ENCODE peak calls at places on chromosome 20, in six cellular contexts. One of them, this sample, is unnamed.

GRCh38 chr20:61577065-61577464 is 325.0 kb downstream of the CDH4 start:
- DNase-seq in body of pancreas: no peak
- DNase-seq in ovary: no peak
- DNase-seq in IMR-90: no peak
- DNase-seq in esophagus squamous epithelium: no peak
- DNase-seq in breast epithelium: no peak
- DNase-seq in this sample: no peak

GRCh38 chr20:2327620-2328555 is 32.1 kb downstream of the TGM3 start:
- DNase-seq in esophagus squamous epithelium: no peak
- DNase-seq in body of pancreas: no peak
- DNase-seq in IMR-90: no peak
- DNase-seq in breast epithelium: no peak
- DNase-seq in ovary: no peak
- DNase-seq in this sample: no peak

GRCh38 chr20:60586417-60587105 is 628.3 kb downstream of the CDH26 start:
- DNase-seq in body of pancreas: no peak
- DNase-seq in IMR-90: no peak
- DNase-seq in esophagus squamous epithelium: no peak
- DNase-seq in breast epithelium: no peak
- DNase-seq in ovary: no peak
- DNase-seq in this sample: no peak

GRCh38 chr20:39630215-39630614 is 668.1 kb downstream of the DHX35 start:
- DNase-seq in IMR-90: no peak
- DNase-seq in breast epithelium: no peak
- DNase-seq in body of pancreas: no peak
- DNase-seq in ovary: no peak
- DNase-seq in esophagus squamous epithelium: no peak
- DNase-seq in this sample: no peak

GRCh38 chr20:44136579-44136978 is 50.4 kb downstream of the JPH2 start:
- DNase-seq in ovary: no peak
- DNase-seq in esophagus squamous epithelium: no peak
- DNase-seq in body of pancreas: no peak
- DNase-seq in IMR-90: no peak
- DNase-seq in breast epithelium: no peak
- DNase-seq in this sample: no peak

GRCh38 chr20:1381753-1382591 is 10.9 kb downstream of the FKBP1A start:
- DNase-seq in IMR-90: peak; percentile 63
- DNase-seq in ovary: no peak
- DNase-seq in body of pancreas: no peak
- DNase-seq in esophagus squamous epithelium: no peak
- DNase-seq in breast epithelium: no peak
- DNase-seq in this sample: no peak

GRCh38 chr20:50034567-50035170 is 51.9 kb downstream of the SNAI1 start:
- DNase-seq in ovary: no peak
- DNase-seq in body of pancreas: no peak
- DNase-seq in breast epithelium: no peak
- DNase-seq in esophagus squamous epithelium: no peak
- DNase-seq in IMR-90: peak; percentile 37
- DNase-seq in this sample: peak; percentile 89

GRCh38 chr20:21090112-21090737 is 15.9 kb downstream of the LINC00237 start:
- DNase-seq in body of pancreas: no peak
- DNase-seq in ovary: no peak
- DNase-seq in IMR-90: no peak
- DNase-seq in breast epithelium: no peak
- DNase-seq in esophagus squamous epithelium: no peak
- DNase-seq in this sample: no peak

GRCh38 chr20:21395666-21396044 is 1.7 kb downstream of the NKX2-4 start:
- DNase-seq in body of pancreas: no peak
- DNase-seq in breast epithelium: no peak
- DNase-seq in esophagus squamous epithelium: no peak
- DNase-seq in IMR-90: no peak
- DNase-seq in ovary: no peak
- DNase-seq in this sample: no peak

GRCh38 chr20:59010321-59010994 is 3.4 kb upstream of the CTSZ start:
- DNase-seq in breast epithelium: no peak
- DNase-seq in body of pancreas: no peak
- DNase-seq in esophagus squamous epithelium: no peak
- DNase-seq in IMR-90: no peak
- DNase-seq in ovary: no peak
- DNase-seq in this sample: no peak

GRCh38 chr20:5150226-5151076 is 23.6 kb downstream of the CDS2 start:
- DNase-seq in esophagus squamous epithelium: no peak
- DNase-seq in body of pancreas: no peak
- DNase-seq in breast epithelium: no peak
- DNase-seq in ovary: no peak
- DNase-seq in IMR-90: peak; percentile 58
- DNase-seq in this sample: no peak
- TF ChIP-seq POLR2A in esophagus squamous epithelium: no peak
- TF ChIP-seq POLR2A in body of pancreas: no peak
- TF ChIP-seq POLR2A in breast epithelium: no peak
- TF ChIP-seq POLR2A in ovary: no peak
- TF ChIP-seq POLR2A in IMR-90: no peak
- TF ChIP-seq POLR2A in this sample: no peak

DNA sequence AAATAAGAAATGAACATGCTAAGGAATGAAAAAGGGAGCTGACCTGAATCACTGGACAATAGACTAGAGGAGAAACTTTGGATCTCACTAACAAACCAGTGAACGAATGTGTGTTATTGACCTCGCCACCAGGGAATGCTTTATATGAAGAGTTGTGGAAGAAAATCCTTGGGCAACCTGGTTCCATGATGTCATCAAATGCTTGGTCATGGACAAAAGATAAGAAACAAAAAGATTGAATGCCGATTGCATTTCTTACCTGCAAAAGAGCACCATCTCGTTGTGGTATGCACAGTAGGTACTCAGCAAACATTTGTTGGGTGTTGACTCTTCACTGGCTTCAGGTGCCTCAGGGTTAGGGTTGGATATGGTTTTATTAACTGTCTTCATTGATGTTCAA is 165.2 kb upstream of the TSHZ2 start:
- DNase-seq in breast epithelium: no peak
- DNase-seq in ovary: no peak
- DNase-seq in IMR-90: no peak
- DNase-seq in esophagus squamous epithelium: no peak
- DNase-seq in body of pancreas: no peak
- DNase-seq in this sample: no peak
- TF ChIP-seq POLR2A in breast epithelium: no peak
- TF ChIP-seq POLR2A in ovary: no peak
- TF ChIP-seq POLR2A in IMR-90: no peak
- TF ChIP-seq POLR2A in esophagus squamous epithelium: no peak
- TF ChIP-seq POLR2A in body of pancreas: no peak
- TF ChIP-seq POLR2A in this sample: no peak

DNA sequence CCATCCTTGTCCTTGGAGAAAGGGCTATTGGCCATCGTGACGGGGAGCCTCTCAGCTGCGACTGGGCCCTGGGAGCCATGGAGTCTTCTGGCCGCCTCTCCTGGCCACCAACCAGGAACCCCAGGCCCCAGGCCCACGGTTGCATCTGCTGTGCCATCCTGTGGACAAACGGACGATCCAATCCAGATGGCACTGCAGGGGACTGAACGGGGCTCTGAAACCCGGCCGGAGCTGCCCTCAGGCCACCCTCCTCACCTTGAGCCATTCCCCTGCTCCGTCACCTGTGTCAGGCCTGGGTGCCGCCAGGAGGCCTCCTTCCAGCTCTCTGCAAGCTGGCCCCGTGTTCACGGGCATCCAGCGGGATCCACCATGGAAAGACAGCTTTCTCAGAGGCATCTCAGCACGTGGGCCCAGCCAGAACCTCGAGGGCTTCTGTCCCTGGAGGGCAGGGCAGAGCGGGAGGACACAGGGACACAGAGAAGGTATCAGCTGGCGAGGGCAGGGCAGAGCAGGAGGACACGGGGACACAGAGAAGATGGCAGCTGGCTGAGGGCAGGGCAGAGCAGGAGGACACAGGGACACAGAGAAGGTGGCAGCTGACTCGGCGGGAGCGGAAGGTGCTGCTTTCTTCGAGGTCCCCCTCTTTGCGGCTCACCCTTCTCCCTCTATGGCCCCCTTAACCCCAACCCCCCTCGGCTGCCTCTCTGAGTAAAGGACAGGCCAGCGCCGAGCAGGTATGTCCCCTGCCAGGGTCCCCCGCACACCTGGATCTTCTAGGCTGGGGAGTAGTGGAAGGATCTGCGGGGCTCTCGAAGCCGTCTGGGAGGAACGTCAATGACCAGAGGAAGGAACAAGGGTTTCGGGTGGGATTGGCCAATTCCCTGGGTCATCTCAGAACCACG is 28.8 kb upstream of the BHLHE23 start:
- DNase-seq in breast epithelium: no peak
- DNase-seq in IMR-90: no peak
- DNase-seq in esophagus squamous epithelium: no peak
- DNase-seq in body of pancreas: no peak
- DNase-seq in ovary: no peak
- DNase-seq in this sample: no peak
- TF ChIP-seq POLR2A in breast epithelium: no peak
- TF ChIP-seq POLR2A in IMR-90: no peak
- TF ChIP-seq POLR2A in esophagus squamous epithelium: no peak
- TF ChIP-seq POLR2A in body of pancreas: no peak
- TF ChIP-seq POLR2A in ovary: no peak
- TF ChIP-seq POLR2A in this sample: no peak

GRCh38 chr20:32360333-32360634 is 2.2 kb downstream of the ASXL1 start:
- DNase-seq in esophagus squamous epithelium: no peak
- DNase-seq in body of pancreas: no peak
- DNase-seq in ovary: no peak
- DNase-seq in IMR-90: no peak
- DNase-seq in breast epithelium: no peak
- DNase-seq in this sample: no peak

GRCh38 chr20:32357869-32358631 is at the start of gene ASXL1:
- DNase-seq in esophagus squamous epithelium: peak; percentile 74
- DNase-seq in ovary: peak; percentile 99
- DNase-seq in IMR-90: peak; percentile 95
- DNase-seq in breast epithelium: peak; percentile 97
- DNase-seq in body of pancreas: peak; percentile 97
- DNase-seq in this sample: peak; percentile 89

GRCh38 chr20:32358632-32358882 is 426 bp downstream of the ASXL1 start:
- DNase-seq in breast epithelium: no peak
- DNase-seq in IMR-90: no peak
- DNase-seq in body of pancreas: no peak
- DNase-seq in esophagus squamous epithelium: no peak
- DNase-seq in ovary: no peak
- DNase-seq in this sample: no peak

GRCh38 chr20:32359633-32360332 is 1.7 kb downstream of the ASXL1 start:
- DNase-seq in esophagus squamous epithelium: no peak
- DNase-seq in IMR-90: peak; percentile 31
- DNase-seq in body of pancreas: no peak
- DNase-seq in breast epithelium: no peak
- DNase-seq in ovary: no peak
- DNase-seq in this sample: no peak

GRCh38 chr20:32358883-32359632 is 927 bp downstream of the ASXL1 start:
- DNase-seq in breast epithelium: peak; percentile 57
- DNase-seq in IMR-90: peak; percentile 51
- DNase-seq in body of pancreas: peak; percentile 77
- DNase-seq in ovary: peak; percentile 85
- DNase-seq in esophagus squamous epithelium: peak; percentile 31
- DNase-seq in this sample: no peak
- TF ChIP-seq POLR2A in breast epithelium: no peak
- TF ChIP-seq POLR2A in IMR-90: peak; percentile 77
- TF ChIP-seq POLR2A in body of pancreas: peak; percentile 28
- TF ChIP-seq POLR2A in ovary: no peak
- TF ChIP-seq POLR2A in esophagus squamous epithelium: no peak
- TF ChIP-seq POLR2A in this sample: peak; percentile 86

GRCh38 chr20:45294003-45294368 is 12.7 kb upstream of the RBPJL start:
- DNase-seq in breast epithelium: no peak
- DNase-seq in body of pancreas: no peak
- DNase-seq in ovary: no peak
- DNase-seq in IMR-90: no peak
- DNase-seq in esophagus squamous epithelium: no peak
- DNase-seq in this sample: no peak

GRCh38 chr20:45292343-45292742 is 14.3 kb upstream of the RBPJL start:
- DNase-seq in breast epithelium: no peak
- DNase-seq in esophagus squamous epithelium: no peak
- DNase-seq in IMR-90: no peak
- DNase-seq in ovary: no peak
- DNase-seq in body of pancreas: no peak
- DNase-seq in this sample: no peak

GRCh38 chr20:45294659-45295058 is 12.0 kb upstream of the RBPJL start:
- DNase-seq in IMR-90: no peak
- DNase-seq in breast epithelium: no peak
- DNase-seq in ovary: no peak
- DNase-seq in esophagus squamous epithelium: no peak
- DNase-seq in body of pancreas: no peak
- DNase-seq in this sample: no peak

GRCh38 chr20:45291526-45291925 is 15.1 kb upstream of the RBPJL start:
- DNase-seq in breast epithelium: no peak
- DNase-seq in IMR-90: no peak
- DNase-seq in body of pancreas: no peak
- DNase-seq in ovary: no peak
- DNase-seq in esophagus squamous epithelium: no peak
- DNase-seq in this sample: no peak

GRCh38 chr20:45293041-45294002 is 13.3 kb upstream of the RBPJL start:
- DNase-seq in IMR-90: peak; percentile 46
- DNase-seq in ovary: peak; percentile 63
- DNase-seq in body of pancreas: peak; percentile 87
- DNase-seq in esophagus squamous epithelium: no peak
- DNase-seq in breast epithelium: peak; percentile 85
- DNase-seq in this sample: peak; percentile 71
- TF ChIP-seq POLR2A in IMR-90: no peak
- TF ChIP-seq POLR2A in ovary: no peak
- TF ChIP-seq POLR2A in body of pancreas: peak; percentile 68
- TF ChIP-seq POLR2A in esophagus squamous epithelium: no peak
- TF ChIP-seq POLR2A in breast epithelium: no peak
- TF ChIP-seq POLR2A in this sample: peak; percentile 23

DNA sequence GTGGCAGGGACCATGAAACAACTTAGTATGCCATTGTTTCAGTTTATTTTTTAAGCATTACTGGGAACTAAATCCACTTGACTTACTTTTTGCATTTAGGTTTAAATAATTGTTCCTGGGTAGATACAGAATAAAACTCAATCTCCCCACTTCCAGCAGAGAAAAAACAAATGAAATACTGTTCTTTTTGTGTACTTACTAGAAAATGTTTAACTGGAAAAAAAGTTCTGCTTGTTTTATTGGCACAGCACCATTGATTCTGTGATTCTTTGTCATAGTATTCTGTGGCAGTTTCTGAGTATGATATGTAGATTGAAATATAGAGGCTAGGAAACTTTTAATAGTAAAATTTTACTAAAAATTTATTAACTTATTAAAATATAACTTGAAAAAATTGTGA is 10.2 kb downstream of the ASXL1 start:
- DNase-seq in ovary: no peak
- DNase-seq in breast epithelium: no peak
- DNase-seq in IMR-90: no peak
- DNase-seq in body of pancreas: no peak
- DNase-seq in esophagus squamous epithelium: no peak
- DNase-seq in this sample: no peak
- TF ChIP-seq POLR2A in ovary: no peak
- TF ChIP-seq POLR2A in breast epithelium: no peak
- TF ChIP-seq POLR2A in IMR-90: no peak
- TF ChIP-seq POLR2A in body of pancreas: no peak
- TF ChIP-seq POLR2A in esophagus squamous epithelium: no peak
- TF ChIP-seq POLR2A in this sample: no peak

This sample was measured in H54.